ENCODE peak calls at places on chromosomes 5 and 9, in six cellular contexts. Q is A549; Y is body of pancreas; K is effector memory CD4-positive, alpha-beta T cell; H is RWPE1; Z is CD8-positive, alpha-beta memory T cell. R is an unnamed sample.

GRCh38 chr5:180100621-180101450 is 29.3 kb upstream of the RNF130 start:
- DNase-seq in K (no peak), Y (no peak), Z (no peak), Q (no peak), H (no peak), R (no peak)

GRCh38 chr5:148166550-148167283 is 1.6 kb upstream of the SPINK14 start:
- DNase-seq in K (no peak), Q (no peak), Z (no peak), H (no peak), Y (no peak), R (no peak)

GRCh38 chr9:120117081-120117480 is 462.9 kb downstream of the CDK5RAP2 start:
- DNase-seq in Z (no peak), Q (no peak), H (no peak), Y (no peak), K (no peak), R (no peak)

GRCh38 chr5:17802256-17802655 is 168.0 kb downstream of the TAF11L14 start:
- DNase-seq in Y (no peak), K (no peak), Z (no peak), Q (no peak), H (no peak), R (no peak)

GRCh38 chr5:168047043-168047668 is 244.3 kb upstream of the WWC1 start:
- DNase-seq in Y (peak), H (peak), Z (no peak), Q (peak), K (no peak), R (peak)

GRCh38 chr9:17319822-17320221 is 185.0 kb downstream of the CNTLN start:
- DNase-seq in Z (no peak), Q (no peak), Y (no peak), K (no peak), H (no peak), R (no peak)

GRCh38 chr5:144427871-144428270 is 257.2 kb downstream of the KCTD16 start:
- DNase-seq in K (no peak), Q (no peak), Z (no peak), H (no peak), Y (no peak), R (no peak)

GRCh38 chr9:36092509-36093215 is 43.9 kb upstream of the GLIPR2 start:
- DNase-seq in Q (no peak), Z (no peak), H (no peak), K (no peak), Y (no peak), R (no peak)

GRCh38 chr5:99614888-99615287 is 686.1 kb upstream of the CHD1 start:
- DNase-seq in Y (no peak), Q (no peak), Z (no peak), K (no peak), H (no peak), R (no peak)

GRCh38 chr5:56112526-56113121 is 117.9 kb upstream of the IL6ST start:
- DNase-seq in H (peak), K (no peak), Q (peak), Z (no peak), Y (no peak), R (peak)

GRCh38 chr9:27385606-27386005 is 88.7 kb upstream of the EQTN start:
- DNase-seq in Q (no peak), Z (no peak), Y (peak), K (no peak), H (no peak), R (no peak)

GRCh38 chr5:176596689-176597416 is 13.1 kb downstream of the GPRIN1 start:
- DNase-seq in H (no peak), K (peak), Y (peak), Q (no peak), Z (peak), R (no peak)

GRCh38 chr9:137435980-137436760 is 5.0 kb downstream of the ENTPD8 start:
- DNase-seq in Z (no peak), H (peak), K (no peak), Q (peak), Y (peak), R (no peak)

GRCh38 chr5:1018596-1018995 is 10.0 kb downstream of the NKD2 start:
- DNase-seq in H (no peak), K (no peak), Y (no peak), Q (no peak), Z (no peak), R (no peak)

GRCh38 chr5:154473581-154474266 is 4.3 kb downstream of the HAND1 start:
- DNase-seq in Z (no peak), Y (no peak), H (no peak), K (no peak), Q (no peak), R (no peak)

GRCh38 chr5:95615164-95615467 is 4.8 kb upstream of the GPR150 start:
- DNase-seq in Q (no peak), Z (no peak), H (no peak), K (no peak), Y (no peak), R (no peak)

GRCh38 chr5:89037090-89037489 is 154.1 kb upstream of the MEF2C start:
- DNase-seq in Y (no peak), Z (no peak), K (no peak), Q (no peak), H (peak), R (peak)

GRCh38 chr5:179833056-179833708 is 12.5 kb downstream of the SQSTM1 start:
- DNase-seq in Q (no peak), Y (no peak), K (no peak), H (no peak), Z (no peak), R (no peak)

GRCh38 chr5:111379391-111379816 is 132.9 kb downstream of the STARD4 start:
- DNase-seq in K (no peak), Z (no peak), Y (no peak), H (no peak), Q (no peak), R (no peak)

GRCh38 chr5:55638455-55638854 is 73.7 kb downstream of the SLC38A9 start:
- DNase-seq in Y (no peak), K (no peak), Z (no peak), H (no peak), Q (no peak), R (no peak)

GRCh38 chr5:72167790-72168189 is 60.5 kb downstream of the MAP1B start:
- DNase-seq in Y (no peak), Q (no peak), K (no peak), Z (no peak), H (no peak), R (no peak)

GRCh38 chr9:128992995-128993394 is 35.1 kb downstream of the SH3GLB2 start:
- DNase-seq in Y (no peak), Q (no peak), K (no peak), H (no peak), Z (no peak), R (no peak)

GRCh38 chr5:111353035-111353434 is 128.9 kb downstream of the CAMK4 start:
- DNase-seq in K (no peak), Y (no peak), H (no peak), Q (no peak), Z (no peak), R (no peak)

GRCh38 chr9:6426117-6426516 is 13.1 kb downstream of the UHRF2 start:
- DNase-seq in Q (no peak), H (no peak), K (no peak), Z (no peak), Y (no peak), R (no peak)
- H3K27ac ChIP-seq in Q (no peak), H (no peak), K (no peak), Z (no peak), Y (no peak), R (no peak)

DNA sequence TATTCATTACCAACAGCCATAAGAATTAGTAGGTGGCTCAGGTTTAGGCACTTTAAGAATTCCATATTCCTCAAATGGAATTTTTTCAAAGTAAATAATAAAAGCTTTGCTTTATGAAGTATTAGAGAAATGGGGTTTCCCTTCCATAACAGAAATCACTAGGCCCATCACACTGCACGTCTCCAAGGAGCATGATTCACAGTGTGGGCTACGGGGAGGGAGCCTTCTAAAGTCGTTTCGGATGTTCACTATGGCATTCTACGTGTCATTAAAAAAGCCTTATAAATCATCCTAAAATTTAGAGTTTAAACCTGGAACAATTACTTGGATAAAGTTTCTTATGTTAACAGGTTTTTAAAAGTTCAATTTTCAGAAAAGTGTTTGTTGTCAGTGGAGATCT is 115.9 kb downstream of the NFIB start:
- DNase-seq in Y (no peak), K (no peak), Z (no peak), H (no peak), Q (no peak), R (no peak)
- H3K27ac ChIP-seq in Y (no peak), K (no peak), Z (no peak), H (no peak), Q (no peak), R (no peak)

GRCh38 chr5:65034782-65035181 is 266.1 kb downstream of the CWC27 start:
- DNase-seq in Y (no peak), H (no peak), Z (no peak), K (no peak), Q (no peak), R (no peak)
- H3K27ac ChIP-seq in Y (peak), H (peak), Z (peak), K (peak), Q (peak), R (peak)

DNA sequence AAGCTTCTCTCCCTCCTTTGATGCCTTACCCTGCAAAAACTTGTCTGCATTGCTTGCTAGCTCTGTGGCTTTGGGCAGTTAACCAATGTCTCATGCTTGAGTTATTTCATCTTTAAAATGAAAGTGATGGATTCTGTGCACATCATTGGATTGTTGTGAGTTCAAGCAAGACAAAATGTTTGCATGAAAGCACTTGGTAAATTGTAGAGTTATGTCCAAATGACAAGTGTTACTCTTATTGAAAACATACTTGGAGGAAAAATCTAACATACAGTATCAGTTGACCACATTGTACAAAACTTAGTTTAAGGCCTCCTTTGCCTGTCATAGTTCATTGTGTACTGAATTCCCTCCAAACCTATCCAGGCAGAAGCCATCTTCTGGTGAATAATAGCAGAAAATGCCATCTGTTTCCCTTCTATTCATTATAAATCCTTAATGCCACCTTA is 30.0 kb downstream of the TGFBR1 start:
- DNase-seq in K (no peak), Y (no peak), Z (no peak), Q (no peak), H (no peak), R (no peak)
- H3K27ac ChIP-seq in K (no peak), Y (no peak), Z (no peak), Q (no peak), H (no peak), R (no peak)

GRCh38 chr5:128083033-128083810 is at the start of gene SLC12A2:
- DNase-seq in H (peak), Y (peak), K (peak), Z (peak), Q (peak), R (peak)
- H3K27ac ChIP-seq in H (peak), Y (peak), K (peak), Z (peak), Q (peak), R (peak)

R was measured in epithelial cell of prostate.